ENCODE peak calls at places on chromosomes 3 and 15, in eight cellular contexts. C is H7; Q is NCI-H1105 treated with DMSO at 0.1 percent for 48 hours; H is CD8-positive, alpha-beta memory T cell; M is activated gamma-delta T cell; O is GDM1; U is BE2C; W is RKO. B is an unnamed sample.

GRCh38 chr3:159877924-159878323 is 110.7 kb upstream of the IL12A start:
- DNase-seq in H (no peak), M (no peak), U (no peak), Q (no peak), W (no peak), O (no peak), C (no peak), B (no peak)

GRCh38 chr15:63039811-63040210 is 2.7 kb upstream of the TPM1 start:
- DNase-seq in Q (no peak), U (no peak), H (no peak), O (no peak), C (no peak), M (no peak), W (no peak), B (no peak)

GRCh38 chr3:161700998-161701397 is 204.4 kb downstream of the OTOL1 start:
- DNase-seq in C (peak), U (no peak), W (no peak), Q (peak), M (no peak), H (no peak), O (no peak), B (no peak)

GRCh38 chr15:89462198-89462912 is 34.0 kb downstream of the RHCG start:
- DNase-seq in Q (no peak), H (no peak), U (peak), O (no peak), C (no peak), M (no peak), W (peak), B (no peak)

GRCh38 chr3:32104492-32104891 is 1.9 kb upstream of the GPD1L start:
- DNase-seq in W (no peak), C (no peak), Q (no peak), O (no peak), H (no peak), U (no peak), M (no peak), B (no peak)

GRCh38 chr3:37163262-37164020 is 10.9 kb downstream of the LRRFIP2 start:
- DNase-seq in Q (no peak), U (no peak), H (no peak), W (no peak), O (peak), M (no peak), C (peak), B (no peak)

GRCh38 chr3:155079795-155080546 is at the start of gene MME:
- DNase-seq in U (peak), O (no peak), H (no peak), C (peak), M (no peak), Q (peak), W (no peak), B (no peak)

GRCh38 chr3:19213608-19214220 is 65.4 kb downstream of the KCNH8 start:
- DNase-seq in C (no peak), U (peak), M (no peak), Q (no peak), W (no peak), H (no peak), O (peak), B (no peak)

GRCh38 chr3:160629491-160629890 is 47.5 kb upstream of the ARL14 start:
- DNase-seq in Q (no peak), H (no peak), W (no peak), M (no peak), U (no peak), C (no peak), O (no peak), B (no peak)

GRCh38 chr3:16242177-16242576 is 22.6 kb downstream of the DPH3 start:
- DNase-seq in M (no peak), Q (no peak), C (no peak), W (no peak), O (no peak), U (no peak), H (no peak), B (no peak)

GRCh38 chr15:95511680-95512079 is 818.8 kb upstream of the NR2F2 start:
- DNase-seq in U (no peak), C (no peak), H (no peak), O (no peak), Q (no peak), M (no peak), W (no peak), B (no peak)

GRCh38 chr3:56795807-56796185 is 6.0 kb downstream of the ARHGEF3 start:
- DNase-seq in O (peak), Q (no peak), M (no peak), W (no peak), C (no peak), H (no peak), U (no peak), B (peak)

GRCh38 chr3:148078659-148079058 is 619.0 kb upstream of the AGTR1 start:
- DNase-seq in M (no peak), C (no peak), O (no peak), W (no peak), H (no peak), U (no peak), Q (no peak), B (no peak)

GRCh38 chr15:75314552-75315290 is 21.1 kb upstream of the COMMD4 start:
- DNase-seq in C (no peak), H (no peak), U (no peak), M (no peak), O (no peak), Q (no peak), W (no peak), B (no peak)

GRCh38 chr15:81235781-81236507 is 39.3 kb downstream of the IL16 start:
- DNase-seq in U (no peak), C (no peak), Q (no peak), M (no peak), O (peak), H (no peak), W (peak), B (no peak)

GRCh38 chr3:140092883-140093536 is 158.0 kb downstream of the CLSTN2 start:
- DNase-seq in U (peak), C (peak), M (no peak), W (peak), H (no peak), Q (no peak), O (no peak), B (no peak)

GRCh38 chr3:8888296-8888915 is 74.9 kb downstream of the RAD18 start:
- DNase-seq in M (no peak), O (no peak), C (no peak), H (no peak), W (no peak), Q (no peak), U (no peak), B (no peak)

GRCh38 chr3:195356151-195357086 is 85.5 kb upstream of the XXYLT1 start:
- DNase-seq in M (no peak), Q (no peak), H (no peak), W (no peak), C (no peak), U (no peak), O (no peak), B (no peak)

GRCh38 chr15:90750186-90750585 is 33.0 kb downstream of the BLM start:
- DNase-seq in Q (no peak), U (no peak), C (no peak), M (no peak), H (no peak), W (no peak), O (no peak), B (peak)

GRCh38 chr3:112730210-112730609 is 89.3 kb upstream of the CCDC80 start:
- DNase-seq in Q (no peak), M (no peak), C (no peak), U (no peak), O (no peak), H (no peak), W (peak), B (no peak)

GRCh38 chr15:58562135-58562534 is 130.3 kb downstream of the LIPC start:
- DNase-seq in Q (peak), H (no peak), C (no peak), O (no peak), U (no peak), W (no peak), M (no peak), B (no peak)

GRCh38 chr3:25427155-25428002 is 684 bp upstream of the RARB start:
- DNase-seq in O (no peak), U (no peak), H (no peak), C (no peak), Q (no peak), W (peak), M (no peak), B (no peak)

GRCh38 chr3:134543113-134543512 is 57.3 kb downstream of the CEP63 start:
- DNase-seq in O (no peak), H (no peak), Q (no peak), M (no peak), W (no peak), C (no peak), U (no peak), B (peak)

GRCh38 chr3:118782755-118783202 is 251.9 kb downstream of the IGSF11 start:
- DNase-seq in C (no peak), H (no peak), W (no peak), U (no peak), Q (no peak), O (no peak), M (no peak), B (no peak)

GRCh38 chr3:16484216-16484615 is 29.3 kb downstream of the RFTN1 start:
- DNase-seq in H (no peak), O (no peak), Q (no peak), W (no peak), M (no peak), C (no peak), U (no peak), B (no peak)

GRCh38 chr3:63532521-63532920 is 120.0 kb upstream of the SNTN start:
- DNase-seq in U (no peak), Q (no peak), O (no peak), H (no peak), W (no peak), C (no peak), M (no peak), B (no peak)

GRCh38 chr3:40166997-40167396 is 142.5 kb upstream of the EIF1B start:
- DNase-seq in H (no peak), W (no peak), U (no peak), M (no peak), Q (no peak), C (peak), O (no peak), B (no peak)

GRCh38 chr3:69866988-69867720 is 127.9 kb downstream of the MITF start:
- DNase-seq in M (no peak), O (no peak), U (no peak), W (no peak), H (no peak), C (no peak), Q (no peak), B (no peak)

GRCh38 chr15:95129589-95129988 is 898.2 kb downstream of the MCTP2 start:
- DNase-seq in H (no peak), M (no peak), C (no peak), O (no peak), U (no peak), W (no peak), Q (no peak), B (no peak)

GRCh38 chr15:100627789-100628395 is 25.5 kb downstream of the ASB7 start:
- DNase-seq in Q (peak), C (peak), M (no peak), W (peak), O (peak), H (peak), U (peak), B (no peak)

GRCh38 chr3:64667887-64668581 is 19.8 kb downstream of the ADAMTS9 start:
- DNase-seq in M (no peak), H (no peak), U (no peak), O (no peak), Q (no peak), W (no peak), C (no peak), B (no peak)

GRCh38 chr15:78374436-78375393 is 34.6 kb downstream of the CRABP1 start:
- DNase-seq in W (no peak), C (no peak), Q (no peak), H (no peak), O (peak), M (no peak), U (no peak), B (peak)

GRCh38 chr3:173743111-173743510 is 345.6 kb downstream of the NLGN1 start:
- DNase-seq in U (no peak), O (no peak), W (no peak), C (no peak), M (no peak), Q (peak), H (no peak), B (no peak)

GRCh38 chr3:128619146-128619890 is 31.3 kb downstream of the RPN1 start:
- DNase-seq in M (no peak), O (no peak), Q (no peak), C (no peak), W (peak), U (no peak), H (no peak), B (peak)